ENCODE peak calls at places on chromosome 15, in six cellular contexts. E is colonic mucosa, W is omental fat pad, D is upper lobe of right lung, I is RWPE1, T is breast epithelium. G is an unnamed sample.

GRCh38 chr15:37104413-37105392 is 4.4 kb upstream of the MEIS2 start:
- DNase-seq in E (no peak), W (no peak), D (no peak), I (no peak), T (no peak), G (no peak)

GRCh38 chr15:69665641-69666091 is 213.0 kb downstream of the RPLP1 start:
- DNase-seq in E (no peak), W (no peak), D (no peak), I (no peak), T (no peak), G (peak)

GRCh38 chr15:78955355-78955754 is 10.5 kb upstream of the CTSH start:
- DNase-seq in E (no peak), W (no peak), D (no peak), I (no peak), T (no peak), G (no peak)

GRCh38 chr15:69095280-69095679 is 65.2 kb upstream of the GLCE start:
- DNase-seq in E (no peak), W (no peak), D (no peak), I (no peak), T (no peak), G (no peak)

GRCh38 chr15:29476503-29477080 is 207.0 kb upstream of the NSMCE3 start:
- DNase-seq in E (no peak), W (no peak), D (no peak), I (no peak), T (no peak), G (no peak)

GRCh38 chr15:80159811-80160569 is 7.2 kb downstream of the FAH start:
- DNase-seq in E (no peak), W (no peak), D (no peak), I (no peak), T (no peak), G (no peak)

GRCh38 chr15:69314174-69314573 is 15.5 kb downstream of the PAQR5 start:
- DNase-seq in E (peak), W (no peak), D (peak), I (no peak), T (no peak), G (no peak)

GRCh38 chr15:43920815-43921214 is 94.0 kb downstream of the WDR76 start:
- DNase-seq in E (no peak), W (no peak), D (no peak), I (no peak), T (no peak), G (no peak)

GRCh38 chr15:23467110-23467600 is 20.1 kb upstream of the GOLGA6L2 start:
- DNase-seq in E (no peak), W (no peak), D (no peak), I (peak), T (no peak), G (no peak)

GRCh38 chr15:98868564-98868963 is 139.0 kb downstream of the PGPEP1L start:
- DNase-seq in E (no peak), W (no peak), D (no peak), I (no peak), T (no peak), G (no peak)

GRCh38 chr15:83284563-83285283 is at the start of gene BNC1:
- DNase-seq in E (no peak), W (no peak), D (no peak), I (peak), T (no peak), G (no peak)

GRCh38 chr15:69421498-69421897 is 7.3 kb downstream of the KIF23 start:
- DNase-seq in E (no peak), W (no peak), D (no peak), I (no peak), T (no peak), G (no peak)

GRCh38 chr15:68765602-68766368 is 54.9 kb downstream of the ANP32A start:
- DNase-seq in E (no peak), W (no peak), D (no peak), I (no peak), T (no peak), G (no peak)

GRCh38 chr15:63836579-63836978 is 2.8 kb upstream of the HERC1 start:
- DNase-seq in E (no peak), W (no peak), D (no peak), I (no peak), T (no peak), G (no peak)

GRCh38 chr15:63079938-63080626 is 37.5 kb downstream of the TPM1 start:
- DNase-seq in E (no peak), W (no peak), D (no peak), I (peak), T (no peak), G (no peak)

GRCh38 chr15:99163271-99164062 is 58.6 kb downstream of the SYNM start:
- DNase-seq in E (no peak), W (no peak), D (no peak), I (no peak), T (no peak), G (no peak)

GRCh38 chr15:72859023-72859756 is 75.6 kb upstream of the ADPGK start:
- DNase-seq in E (no peak), W (no peak), D (no peak), I (no peak), T (no peak), G (no peak)

GRCh38 chr15:43278869-43279268 is 12.1 kb upstream of the TGM5 start:
- DNase-seq in E (no peak), W (no peak), D (no peak), I (no peak), T (no peak), G (no peak)

GRCh38 chr15:36550650-36551049 is 28.8 kb upstream of the CDIN1 start:
- DNase-seq in E (no peak), W (no peak), D (no peak), I (no peak), T (no peak), G (no peak)

GRCh38 chr15:87224409-87224808 is 1032.1 kb downstream of the NTRK3 start:
- DNase-seq in E (no peak), W (no peak), D (no peak), I (no peak), T (no peak), G (no peak)

GRCh38 chr15:44035781-44036699 is 159.0 kb downstream of the FRMD5 start:
- DNase-seq in E (no peak), W (no peak), D (no peak), I (no peak), T (no peak), G (no peak)

GRCh38 chr15:62711691-62712454 is 330.7 kb upstream of the TPM1 start:
- DNase-seq in E (no peak), W (no peak), D (no peak), I (no peak), T (no peak), G (no peak)

GRCh38 chr15:44501768-44502366 is 35.1 kb upstream of the EIF3J start:
- DNase-seq in E (no peak), W (no peak), D (no peak), I (peak), T (no peak), G (no peak)

GRCh38 chr15:76339302-76340197 is 3.0 kb downstream of the ISL2 start:
- DNase-seq in E (no peak), W (no peak), D (no peak), I (no peak), T (no peak), G (no peak)

GRCh38 chr15:23497710-23498111 is 50.7 kb upstream of the GOLGA6L2 start:
- DNase-seq in E (no peak), W (no peak), D (no peak), I (no peak), T (no peak), G (no peak)

GRCh38 chr15:50686468-50687301 is at the start of gene TRPM7:
- DNase-seq in E (peak), W (peak), D (peak), I (peak), T (peak), G (peak)

GRCh38 chr15:50687302-50687902 is 805 bp upstream of the TRPM7 start:
- DNase-seq in E (no peak), W (no peak), D (no peak), I (no peak), T (no peak), G (no peak)

GRCh38 chr15:50681467-50681866 is 5.1 kb downstream of the TRPM7 start:
- DNase-seq in E (no peak), W (no peak), D (no peak), I (no peak), T (no peak), G (no peak)

GRCh38 chr15:50685976-50686467 is 575 bp downstream of the TRPM7 start:
- DNase-seq in E (no peak), W (peak), D (peak), I (peak), T (peak), G (no peak)

DNA sequence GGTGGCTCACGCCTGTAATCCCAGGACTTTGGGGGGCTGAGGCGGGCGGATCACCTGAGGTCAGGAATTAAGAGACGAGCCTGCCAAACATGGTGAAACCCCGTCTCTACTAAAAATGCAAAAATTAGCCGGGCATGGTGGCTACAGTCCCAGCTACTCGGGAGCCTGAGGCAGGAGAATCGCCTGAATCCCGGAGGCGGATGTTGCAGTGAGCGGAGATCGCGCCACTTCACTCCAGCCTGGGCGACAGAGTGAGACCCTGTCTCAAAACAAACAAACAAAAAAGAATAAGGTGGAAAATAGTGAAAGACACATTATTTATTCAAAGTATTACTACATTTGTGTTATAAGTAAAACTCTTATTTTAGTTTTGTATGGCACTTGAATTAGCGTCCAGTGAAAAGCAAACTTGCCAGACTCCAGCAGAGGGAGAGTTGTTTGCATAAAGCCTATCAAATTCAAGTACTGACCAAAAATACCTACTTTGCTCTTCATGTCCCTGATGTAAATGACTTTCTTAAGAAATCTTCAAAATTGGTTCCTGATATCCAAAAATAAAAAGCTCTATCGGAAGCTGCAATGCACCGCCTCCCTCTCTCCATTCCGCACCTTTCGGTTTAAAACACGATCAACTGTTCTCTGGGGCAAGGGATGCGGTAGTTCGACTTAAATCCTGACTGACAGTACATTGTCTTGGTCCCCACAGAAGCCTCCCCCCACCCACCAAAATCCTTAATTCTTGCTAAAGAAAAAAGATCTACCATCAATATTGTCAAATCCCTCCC is 1.2 kb downstream of the TRPM7 start:
- DNase-seq in E (no peak), W (no peak), D (no peak), I (no peak), T (no peak), G (no peak)
- TF ChIP-seq CTCF in E (no peak), W (no peak), D (no peak), I (no peak), T (no peak), G (no peak)

DNA sequence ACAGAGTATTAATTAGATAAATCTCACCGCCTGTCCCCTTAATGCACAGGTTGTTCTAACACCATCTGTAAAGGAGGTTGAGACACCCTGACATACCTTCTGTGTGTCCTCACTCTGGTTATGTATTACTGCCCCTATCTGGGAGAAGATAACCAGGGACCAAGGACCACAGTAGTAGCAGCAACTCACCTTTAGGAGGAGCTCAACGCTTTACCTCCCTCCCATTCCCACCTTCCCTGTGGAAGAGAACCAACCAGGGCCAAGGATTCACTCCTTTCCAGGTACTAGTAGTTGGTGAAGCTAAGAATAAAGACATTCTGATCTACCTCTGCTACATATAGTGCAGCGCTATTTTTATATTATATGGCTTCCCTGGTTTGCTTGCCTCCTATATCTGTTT is 232.6 kb downstream of the MEX3B start:
- DNase-seq in E (no peak), W (no peak), D (no peak), I (peak), T (no peak), G (no peak)
- TF ChIP-seq CTCF in E (no peak), W (no peak), D (no peak), I (peak), T (no peak), G (no peak)

DNA sequence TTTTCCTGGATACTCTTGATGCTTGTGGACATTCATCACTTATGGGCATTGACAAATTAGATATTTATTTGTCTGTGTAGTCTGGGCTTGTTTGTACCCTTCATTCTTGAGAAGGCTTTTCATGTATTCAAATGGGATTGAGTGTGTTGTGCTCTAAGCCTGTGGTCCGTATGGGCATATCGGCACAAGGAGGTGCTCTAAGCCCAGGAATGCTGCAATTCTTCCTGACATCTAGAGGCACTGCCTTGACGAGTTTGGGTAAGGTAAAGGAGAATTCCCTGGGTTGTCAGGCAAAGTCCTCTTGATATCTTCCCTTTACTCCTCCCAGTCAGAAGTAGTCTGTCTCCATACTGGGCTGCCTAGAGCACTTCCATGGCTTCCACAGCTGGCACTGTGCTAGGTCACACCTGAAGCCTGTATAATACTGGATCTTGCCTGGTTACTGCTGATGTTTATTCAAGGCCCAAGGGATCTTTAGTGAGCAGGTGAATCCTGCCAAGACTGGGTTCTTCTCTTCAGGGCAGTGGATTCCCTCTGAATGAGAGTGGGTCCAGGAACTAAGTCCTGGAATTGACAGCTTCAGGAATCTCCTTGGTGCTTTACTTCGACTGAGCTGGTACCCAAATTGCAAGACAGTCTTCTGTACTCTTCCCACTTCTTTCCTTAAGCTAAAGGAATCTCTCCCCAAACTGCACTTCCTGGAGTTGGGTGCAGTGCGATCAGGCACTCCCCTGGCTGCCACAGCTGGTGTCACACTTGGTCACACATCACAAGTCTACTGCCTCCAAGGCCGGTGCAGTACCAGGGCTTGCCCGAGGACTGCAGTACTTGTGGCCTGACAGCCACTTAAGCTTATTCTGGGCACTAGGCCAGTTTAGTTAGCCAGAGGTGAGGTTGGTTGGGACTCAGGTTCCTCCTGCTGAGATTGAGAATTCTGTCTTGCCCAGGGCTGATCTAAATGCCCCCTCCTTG is 46.0 kb downstream of the GALK2 start:
- DNase-seq in E (no peak), W (no peak), D (peak), I (no peak), T (no peak), G (no peak)
- TF ChIP-seq CTCF in E (no peak), W (no peak), D (peak), I (no peak), T (no peak), G (no peak)

GRCh38 chr15:97482521-97482920 is 478.0 kb upstream of the ARRDC4 start:
- DNase-seq in E (no peak), W (no peak), D (no peak), I (no peak), T (no peak), G (peak)
- TF ChIP-seq CTCF in E (no peak), W (no peak), D (no peak), I (no peak), T (no peak), G (peak)

GRCh38 chr15:57652481-57652880 is 54.0 kb upstream of the POLR2M start:
- DNase-seq in E (no peak), W (no peak), D (no peak), I (no peak), T (no peak), G (no peak)

GRCh38 chr15:57654136-57654845 is 52.2 kb upstream of the POLR2M start:
- DNase-seq in E (no peak), W (no peak), D (no peak), I (no peak), T (no peak), G (no peak)

GRCh38 chr15:57656434-57656833 is 50.1 kb upstream of the POLR2M start:
- DNase-seq in E (no peak), W (no peak), D (no peak), I (no peak), T (no peak), G (no peak)

GRCh38 chr15:57655087-57655486 is 51.4 kb upstream of the POLR2M start:
- DNase-seq in E (no peak), W (no peak), D (no peak), I (no peak), T (no peak), G (no peak)

GRCh38 chr15:57655809-57656208 is 50.7 kb upstream of the POLR2M start:
- DNase-seq in E (no peak), W (no peak), D (no peak), I (no peak), T (no peak), G (no peak)
- TF ChIP-seq CTCF in E (no peak), W (no peak), D (no peak), I (no peak), T (no peak), G (peak)

DNA sequence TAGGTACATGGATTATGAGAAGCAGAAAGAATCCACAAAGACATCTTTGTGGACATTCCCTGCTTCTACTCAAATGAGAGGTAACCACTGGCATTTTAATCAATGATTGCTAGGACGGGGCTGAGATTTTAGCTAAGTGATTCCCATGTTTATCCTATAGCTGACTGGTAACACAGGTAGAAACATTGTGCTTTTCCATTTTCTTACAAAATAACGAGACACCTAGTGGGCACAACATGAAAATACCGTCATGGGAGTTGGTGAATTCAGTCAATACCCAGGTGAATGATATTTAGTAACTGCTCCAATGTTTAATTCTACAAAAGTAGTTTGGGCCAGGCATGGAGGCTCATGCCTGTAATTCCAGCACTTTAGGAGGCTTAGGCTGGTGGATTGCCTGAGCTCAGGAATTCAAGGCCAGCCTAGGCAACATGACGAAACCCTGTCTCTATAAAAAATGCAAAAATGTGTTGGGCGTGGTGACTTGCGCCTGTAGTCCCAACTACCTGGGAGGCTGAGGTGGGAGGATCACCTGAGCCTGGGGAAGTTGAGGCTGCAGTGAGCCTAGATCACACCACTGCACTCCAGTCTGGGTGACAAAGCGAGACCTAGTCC is 37.2 kb upstream of the DENND4A start:
- DNase-seq in E (no peak), W (no peak), D (no peak), I (peak), T (no peak), G (peak)
- TF ChIP-seq CTCF in E (peak), W (no peak), D (peak), I (peak), T (peak), G (peak)

GRCh38 chr15:100314809-100315400 is 26.9 kb downstream of the ADAMTS17 start:
- DNase-seq in E (no peak), W (no peak), D (no peak), I (no peak), T (no peak), G (no peak)

GRCh38 chr15:100318880-100319279 is 22.9 kb downstream of the ADAMTS17 start:
- DNase-seq in E (no peak), W (no peak), D (no peak), I (peak), T (no peak), G (no peak)
- TF ChIP-seq CTCF in E (no peak), W (no peak), D (no peak), I (no peak), T (no peak), G (no peak)